ENCODE peak calls at places on chromosomes 13 and 19, in four cellular contexts. B, X, W and F are unnamed samples.

GRCh38 chr13:113116871-113117271 is 5.7 kb upstream of the F10 start:
- DNase-seq in B (no peak), X (no peak), W (no peak), F (no peak)

GRCh38 chr19:17749912-17750317 is 1.4 kb upstream of the FCHO1 start:
- DNase-seq in B (peak), X (no peak), W (no peak), F (peak)

GRCh38 chr13:99086869-99087129 is 108.9 kb upstream of the DOCK9 start:
- DNase-seq in B (peak), X (no peak), W (no peak), F (peak)

GRCh38 chr13:34176636-34177035 is 358.7 kb downstream of the RFC3 start:
- DNase-seq in B (no peak), X (no peak), W (no peak), F (no peak)

GRCh38 chr13:46339035-46339666 is 47.9 kb downstream of the RUBCNL start:
- DNase-seq in B (no peak), X (no peak), W (no peak), F (no peak)

GRCh38 chr19:55657004-55657747 is 2.3 kb downstream of the U2AF2 start:
- DNase-seq in B (no peak), X (no peak), W (no peak), F (no peak)

GRCh38 chr19:45443462-45444317 is 20.0 kb upstream of the ERCC1 start:
- DNase-seq in B (peak), X (no peak), W (peak), F (peak)

GRCh38 chr13:113545455-113545930 is 39.1 kb upstream of the TFDP1 start:
- DNase-seq in B (no peak), X (no peak), W (peak), F (no peak)

GRCh38 chr13:105918842-105919741 is 616.4 kb downstream of the EFNB2 start:
- DNase-seq in B (no peak), X (no peak), W (peak), F (no peak)

GRCh38 chr13:36746051-36746450 is 72.2 kb downstream of the SERTM1 start:
- DNase-seq in B (no peak), X (no peak), W (no peak), F (no peak)

GRCh38 chr13:26280295-26280694 is 26.4 kb downstream of the CDK8 start:
- DNase-seq in B (no peak), X (no peak), W (no peak), F (no peak)

GRCh38 chr13:33509642-33510229 is 224.2 kb upstream of the STARD13 start:
- DNase-seq in B (no peak), X (no peak), W (no peak), F (no peak)

GRCh38 chr19:48627211-48627864 is 8.0 kb downstream of the SPHK2 start:
- DNase-seq in B (no peak), X (no peak), W (no peak), F (peak)

GRCh38 chr13:100875392-100876043 is 200.9 kb upstream of the TMTC4 start:
- DNase-seq in B (no peak), X (no peak), W (peak), F (no peak)

GRCh38 chr19:51367565-51368365 is 1.0 kb downstream of the CLDND2 start:
- DNase-seq in B (peak), X (peak), W (peak), F (peak)

GRCh38 chr13:20499986-20500385 is 25.7 kb downstream of the CRYL1 start:
- DNase-seq in B (no peak), X (no peak), W (no peak), F (no peak)

GRCh38 chr13:36907266-36907665 is 12.8 kb downstream of the SMAD9 start:
- DNase-seq in B (no peak), X (no peak), W (no peak), F (no peak)

GRCh38 chr19:6172074-6172863 is 36.8 kb downstream of the ACSBG2 start:
- DNase-seq in B (no peak), X (no peak), W (no peak), F (no peak)

GRCh38 chr13:40536443-40537113 is 129.9 kb downstream of the FOXO1 start:
- DNase-seq in B (no peak), X (no peak), W (no peak), F (no peak)

GRCh38 chr19:46616631-46617322 is 8.1 kb downstream of the PTGIR start:
- DNase-seq in B (peak), X (no peak), W (no peak), F (peak)

GRCh38 chr13:109273326-109273751 is 513.0 kb downstream of the IRS2 start:
- DNase-seq in B (no peak), X (no peak), W (no peak), F (no peak)

GRCh38 chr19:36183455-36183741 is 31.1 kb downstream of the ZNF565 start:
- DNase-seq in B (no peak), X (no peak), W (no peak), F (no peak)